ENCODE peak calls at places on chromosomes 6 and 20, in five cellular contexts. Z is iPS-NIHi11, H is neural progenitor cell, D is LHCN-M2, Y is right atrium auricular region. R is an unnamed sample.

GRCh38 chr6:166614589-166614988 is 12.5 kb downstream of the RPS6KA2 start:
- DNase-seq in Z (no peak), H (no peak), D (peak; percentile 28), Y (no peak), R (no peak)

GRCh38 chr6:1039746-1040145 is 272.2 kb upstream of the FOXQ1 start:
- DNase-seq in Y (no peak), H (no peak), D (no peak), Z (no peak), R (no peak)

GRCh38 chr6:170189236-170189635 is 101.6 kb downstream of the DLL1 start:
- DNase-seq in H (no peak), D (no peak), Y (peak; percentile 43), Z (no peak), R (no peak)

GRCh38 chr6:10141756-10142443 is 273.0 kb downstream of the TFAP2A start:
- DNase-seq in Y (no peak), D (peak; percentile 4), H (no peak), Z (no peak), R (peak; percentile 72)

GRCh38 chr20:38731738-38732113 is 7.4 kb downstream of the SLC32A1 start:
- DNase-seq in Z (no peak), D (no peak), Y (no peak), H (no peak), R (no peak)

GRCh38 chr20:53809242-53809641 is 215.6 kb upstream of the ZNF217 start:
- DNase-seq in Z (no peak), D (no peak), H (peak; percentile 37), Y (no peak), R (no peak)

GRCh38 chr6:17971128-17972073 is 16.0 kb downstream of the KIF13A start:
- DNase-seq in Z (no peak), Y (no peak), H (no peak), D (peak; percentile 76), R (no peak)

GRCh38 chr20:22775671-22776139 is 191.3 kb upstream of the FOXA2 start:
- DNase-seq in H (no peak), Z (no peak), D (peak; percentile 93), Y (no peak), R (no peak)

GRCh38 chr20:20614391-20614790 is 98.1 kb downstream of the RALGAPA2 start:
- DNase-seq in D (no peak), Y (no peak), H (no peak), Z (no peak), R (no peak)

GRCh38 chr6:109794201-109794926 is 103.3 kb downstream of the FIG4 start:
- DNase-seq in D (peak; percentile 74), Y (no peak), H (no peak), Z (no peak), R (no peak)

GRCh38 chr6:159522877-159523547 is 170.0 kb downstream of the SOD2 start:
- DNase-seq in D (no peak), H (no peak), Y (no peak), Z (no peak), R (no peak)

GRCh38 chr6:78492351-78493010 is 374.9 kb upstream of the IRAK1BP1 start:
- DNase-seq in H (no peak), Y (no peak), Z (no peak), D (peak; percentile 81), R (no peak)

R was measured in T47D.